ENCODE peak calls at places on chromosomes 12 and 14, in nine cellular contexts. I is heart left ventricle, E is GM12865, M is ovary, L is RWPE2, C is endothelial cell of umbilical vein, Y is fibroblast of mammary gland, W is tibial nerve, H is MM.1S. U is an unnamed sample.

GRCh38 chr12:65881348-65881961 is 57.2 kb downstream of the HMGA2 start:
- DNase-seq in I (peak), E (no peak), M (peak), L (no peak), C (no peak), Y (peak), W (peak), H (no peak), U (peak)

GRCh38 chr14:100168515-100168914 is 9.1 kb upstream of the DEGS2 start:
- DNase-seq in I (no peak), E (no peak), M (no peak), L (no peak), C (no peak), Y (no peak), W (no peak), H (no peak), U (no peak)

GRCh38 chr14:29805415-29806123 is 122.1 kb downstream of the PRKD1 start:
- DNase-seq in I (peak), E (no peak), M (peak), L (peak), C (peak), Y (peak), W (peak), H (no peak), U (peak)

GRCh38 chr12:114812858-114813761 is 129.1 kb upstream of the TBX3 start:
- DNase-seq in I (no peak), E (no peak), M (no peak), L (no peak), C (no peak), Y (no peak), W (no peak), H (no peak), U (no peak)

GRCh38 chr12:116015525-116015924 is 262.0 kb downstream of the MED13L start:
- DNase-seq in I (no peak), E (peak), M (no peak), L (no peak), C (peak), Y (peak), W (no peak), H (peak), U (peak)

GRCh38 chr12:5716991-5717390 is 228.1 kb downstream of the ANO2 start:
- DNase-seq in I (no peak), E (no peak), M (no peak), L (no peak), C (no peak), Y (no peak), W (no peak), H (no peak), U (no peak)

GRCh38 chr12:14473707-14474287 is 93.9 kb downstream of the PLBD1 start:
- DNase-seq in I (no peak), E (no peak), M (no peak), L (no peak), C (no peak), Y (peak), W (no peak), H (peak), U (peak)

GRCh38 chr12:123741937-123742572 is 20.0 kb upstream of the DNAH10 start:
- DNase-seq in I (no peak), E (peak), M (no peak), L (no peak), C (no peak), Y (no peak), W (no peak), H (no peak), U (no peak)

GRCh38 chr14:104039214-104039613 is 46.3 kb upstream of the ASPG start:
- DNase-seq in I (no peak), E (no peak), M (no peak), L (no peak), C (no peak), Y (no peak), W (no peak), H (no peak), U (no peak)

GRCh38 chr14:35865611-35866010 is 39.5 kb downstream of the BRMS1L start:
- DNase-seq in I (no peak), E (no peak), M (no peak), L (no peak), C (no peak), Y (no peak), W (no peak), H (no peak), U (no peak)

GRCh38 chr12:118633071-118633470 is 256.7 kb downstream of the SUDS3 start:
- DNase-seq in I (no peak), E (no peak), M (no peak), L (no peak), C (no peak), Y (no peak), W (no peak), H (no peak), U (no peak)

GRCh38 chr14:89013698-89014569 is 189.5 kb downstream of the TTC8 start:
- DNase-seq in I (no peak), E (no peak), M (no peak), L (no peak), C (no peak), Y (no peak), W (no peak), H (no peak), U (no peak)

GRCh38 chr12:2165021-2165420 is 112.2 kb downstream of the CACNA1C start:
- DNase-seq in I (no peak), E (no peak), M (no peak), L (no peak), C (no peak), Y (peak), W (no peak), H (no peak), U (no peak)

GRCh38 chr12:9244894-9245293 is 36.7 kb upstream of the PZP start:
- DNase-seq in I (no peak), E (peak), M (no peak), L (no peak), C (no peak), Y (no peak), W (no peak), H (no peak), U (no peak)

GRCh38 chr14:24196071-24197061 is 1.1 kb upstream of the TM9SF1 start:
- DNase-seq in I (no peak), E (peak), M (peak), L (no peak), C (peak), Y (peak), W (no peak), H (peak), U (no peak)

GRCh38 chr12:20731274-20731673 is 36.1 kb downstream of the SLCO1C1 start:
- DNase-seq in I (no peak), E (no peak), M (no peak), L (no peak), C (no peak), Y (no peak), W (no peak), H (no peak), U (no peak)

GRCh38 chr12:63844391-63845341 is at the start of gene SRGAP1:
- DNase-seq in I (peak), E (peak), M (peak), L (peak), C (peak), Y (peak), W (peak), H (no peak), U (peak)

GRCh38 chr14:66645716-66646115 is 137.8 kb downstream of the GPHN start:
- DNase-seq in I (no peak), E (no peak), M (no peak), L (no peak), C (peak), Y (no peak), W (no peak), H (no peak), U (no peak)

GRCh38 chr14:51116682-51117081 is 21.8 kb upstream of the TRIM9 start:
- DNase-seq in I (no peak), E (no peak), M (no peak), L (no peak), C (no peak), Y (no peak), W (no peak), H (no peak), U (no peak)

DNA sequence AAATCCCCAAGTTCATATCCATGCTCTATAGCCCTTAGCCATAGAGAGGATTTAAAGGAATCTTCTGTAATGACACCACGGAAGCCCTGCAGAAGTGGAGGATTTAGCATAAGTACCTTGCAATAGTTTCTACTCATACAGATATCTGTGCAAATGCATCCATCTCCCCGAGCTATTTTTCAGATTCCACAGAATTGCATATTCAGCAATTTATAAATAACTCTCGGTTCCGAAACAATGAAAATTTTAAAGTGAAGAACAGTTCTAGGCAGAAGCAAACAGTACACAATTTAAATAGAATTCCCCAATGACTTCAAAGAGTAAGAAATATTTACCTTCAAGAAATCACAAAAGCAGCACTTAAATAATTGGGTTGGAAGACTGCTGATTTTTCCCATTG is 379 bp downstream of the IGF1 start:
- DNase-seq in I (no peak), E (no peak), M (no peak), L (no peak), C (no peak), Y (no peak), W (no peak), H (peak), U (no peak)
- H3K4me3 ChIP-seq in I (peak), E (no peak), M (peak), L (no peak), C (no peak), Y (no peak), W (peak), H (peak), U (no peak)

GRCh38 chr12:102939670-102940222 is 17.7 kb upstream of the ASCL1 start:
- DNase-seq in I (no peak), E (peak), M (no peak), L (no peak), C (no peak), Y (no peak), W (no peak), H (no peak), U (no peak)
- TF ChIP-seq CTCF in I (no peak), E (peak), M (no peak), L (peak), C (no peak), Y (no peak), W (no peak), H (peak), U (no peak)

DNA sequence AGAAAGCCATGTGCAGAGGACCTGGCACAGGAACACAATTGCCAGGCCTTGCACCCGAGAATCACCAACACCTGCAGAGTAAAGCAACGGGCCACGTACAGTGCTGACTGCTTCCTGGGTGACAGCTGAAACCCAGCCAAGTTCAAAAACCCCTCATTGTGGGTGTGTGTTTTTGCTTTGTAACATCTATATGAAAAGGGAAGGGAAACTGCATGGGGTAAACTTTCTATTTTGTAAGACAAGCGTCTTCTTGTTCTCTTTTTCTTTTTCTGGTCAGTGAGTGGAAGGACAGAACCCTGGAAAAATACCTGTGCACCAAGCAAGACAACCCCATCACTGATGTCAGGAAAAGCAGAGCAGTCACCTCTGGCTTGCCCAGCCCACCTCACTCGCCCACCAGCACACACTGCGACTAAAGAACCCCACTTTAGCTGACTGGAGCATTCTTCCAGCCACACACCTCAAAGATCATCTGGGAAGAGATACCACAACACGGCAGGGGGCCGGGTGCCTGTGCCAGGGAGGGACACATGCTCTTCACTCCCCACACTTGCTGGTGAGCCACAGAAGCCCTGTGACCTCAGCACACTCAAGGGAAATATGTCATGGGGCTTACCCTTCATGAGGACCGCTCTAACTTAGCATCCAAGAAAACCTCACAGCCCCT is 172.3 kb downstream of the NDUFA12 start:
- DNase-seq in I (no peak), E (peak), M (no peak), L (no peak), C (no peak), Y (no peak), W (no peak), H (peak), U (no peak)
- H3K4me3 ChIP-seq in I (no peak), E (peak), M (no peak), L (no peak), C (no peak), Y (no peak), W (no peak), H (peak), U (no peak)

GRCh38 chr12:53989227-53990113 is 4.5 kb downstream of the HOXC10 start:
- DNase-seq in I (peak), E (peak), M (peak), L (no peak), C (peak), Y (peak), W (no peak), H (peak), U (peak)
- TF ChIP-seq CTCF in I (no peak), E (peak), M (no peak), L (peak), C (peak), Y (peak), W (peak), H (peak), U (peak)

U was measured in foreskin fibroblast.